ENCODE peak calls at places on chromosomes 16 and 17, in nine cellular contexts. N, W, O, X, P, T, R, J and S are unnamed samples.

GRCh38 chr17:4492762-4493561 is 5.7 kb upstream of the SPNS2 start:
- DNase-seq in T (no peak), X (peak; percentile 90), R (peak; percentile 21), J (no peak), O (no peak), W (no peak), P (no peak), N (peak; percentile 71), S (no peak)

GRCh38 chr17:4600563-4600962 is 16.2 kb downstream of the SMTNL2 start:
- DNase-seq in T (no peak), P (peak; percentile 39), O (no peak), X (no peak), R (no peak), N (no peak), W (no peak), J (no peak), S (no peak)

GRCh38 chr17:32192379-32192778 is 50.1 kb downstream of the RHOT1 start:
- DNase-seq in P (no peak), J (no peak), N (no peak), W (no peak), R (no peak), T (no peak), X (no peak), O (no peak), S (no peak)

GRCh38 chr16:50209548-50210265 is 56.6 kb downstream of the TENT4B start:
- DNase-seq in J (no peak), O (no peak), W (no peak), X (no peak), T (no peak), P (no peak), N (peak; percentile 59), R (no peak), S (no peak)

GRCh38 chr16:58129097-58129936 is at the start of gene CFAP20:
- DNase-seq in J (peak; percentile 89), O (peak; percentile 93), N (peak; percentile 98), W (peak; percentile 93), T (peak; percentile 99), X (peak; percentile 99), P (peak; percentile 98), R (peak; percentile 96), S (peak; percentile 93)

GRCh38 chr17:12982224-12982623 is 35.6 kb downstream of the ELAC2 start:
- DNase-seq in R (no peak), X (no peak), J (no peak), P (peak; percentile 64), N (no peak), T (no peak), W (peak; percentile 38), O (no peak), S (no peak)

GRCh38 chr16:81635336-81635947 is 143.6 kb upstream of the PLCG2 start:
- DNase-seq in P (no peak), N (no peak), O (peak; percentile 45), X (no peak), J (no peak), W (no peak), R (no peak), T (no peak), S (no peak)

GRCh38 chr17:29663155-29663554 is 40.4 kb upstream of the CORO6 start:
- DNase-seq in P (no peak), W (no peak), O (no peak), N (no peak), J (no peak), R (no peak), X (no peak), T (no peak), S (no peak)

GRCh38 chr17:43471801-43472200 is 12.0 kb upstream of the DHX8 start:
- DNase-seq in X (peak; percentile 45), T (no peak), P (no peak), R (no peak), N (no peak), W (no peak), J (no peak), O (no peak), S (no peak)

GRCh38 chr16:20720251-20720650 is 21.4 kb downstream of the THUMPD1 start:
- DNase-seq in X (no peak), T (no peak), R (no peak), O (no peak), W (no peak), P (no peak), J (no peak), N (no peak), S (no peak)

GRCh38 chr17:67629963-67630320 is 87.8 kb upstream of the NOL11 start:
- DNase-seq in J (no peak), T (peak; percentile 15), N (no peak), X (peak; percentile 57), R (no peak), O (no peak), W (no peak), P (no peak), S (no peak)

GRCh38 chr17:28711723-28712036 is at the start of gene PROCA1:
- DNase-seq in R (no peak), O (no peak), W (no peak), T (no peak), P (no peak), J (no peak), X (no peak), N (no peak), S (no peak)

GRCh38 chr16:3004319-3004718 is 8.4 kb upstream of the CLDN9 start:
- DNase-seq in R (no peak), T (peak; percentile 30), X (no peak), O (no peak), J (no peak), P (no peak), N (peak; percentile 62), W (no peak), S (no peak)